ENCODE peak calls at places on chromosome 14, in seven cellular contexts. One of them, this sample, is unnamed.

GRCh38 chr14:90830931-90831701 is 14.9 kb upstream of the TTC7B start:
- DNase-seq in IMR-90: no peak
- DNase-seq in GM10248: no peak
- DNase-seq in AG09309: no peak
- DNase-seq in psoas muscle: peak
- DNase-seq in coronary artery: no peak
- DNase-seq in progenitor cell of endocrine pancreas: no peak
- DNase-seq in this sample: no peak

GRCh38 chr14:39558525-39558924 is 126.3 kb upstream of the FBXO33 start:
- DNase-seq in IMR-90: no peak
- DNase-seq in GM10248: no peak
- DNase-seq in AG09309: no peak
- DNase-seq in psoas muscle: no peak
- DNase-seq in coronary artery: no peak
- DNase-seq in progenitor cell of endocrine pancreas: no peak
- DNase-seq in this sample: no peak

GRCh38 chr14:76329150-76329881 is 46.6 kb upstream of the ESRRB start:
- DNase-seq in IMR-90: no peak
- DNase-seq in GM10248: no peak
- DNase-seq in AG09309: no peak
- DNase-seq in psoas muscle: no peak
- DNase-seq in coronary artery: no peak
- DNase-seq in progenitor cell of endocrine pancreas: no peak
- DNase-seq in this sample: no peak

GRCh38 chr14:100691395-100692025 is 35.2 kb upstream of the DLK1 start:
- DNase-seq in IMR-90: no peak
- DNase-seq in GM10248: no peak
- DNase-seq in AG09309: no peak
- DNase-seq in psoas muscle: no peak
- DNase-seq in coronary artery: no peak
- DNase-seq in progenitor cell of endocrine pancreas: no peak
- DNase-seq in this sample: no peak

GRCh38 chr14:58066115-58066514 is 85.9 kb downstream of the ARMH4 start:
- DNase-seq in IMR-90: no peak
- DNase-seq in GM10248: no peak
- DNase-seq in AG09309: no peak
- DNase-seq in psoas muscle: no peak
- DNase-seq in coronary artery: no peak
- DNase-seq in progenitor cell of endocrine pancreas: no peak
- DNase-seq in this sample: no peak

GRCh38 chr14:101412741-101413140 is 148.6 kb upstream of the DIO3 start:
- DNase-seq in IMR-90: no peak
- DNase-seq in GM10248: no peak
- DNase-seq in AG09309: no peak
- DNase-seq in psoas muscle: no peak
- DNase-seq in coronary artery: no peak
- DNase-seq in progenitor cell of endocrine pancreas: no peak
- DNase-seq in this sample: no peak

GRCh38 chr14:69637503-69638030 is 26.2 kb downstream of the SUSD6 start:
- DNase-seq in IMR-90: no peak
- DNase-seq in GM10248: no peak
- DNase-seq in AG09309: no peak
- DNase-seq in psoas muscle: peak
- DNase-seq in coronary artery: no peak
- DNase-seq in progenitor cell of endocrine pancreas: no peak
- DNase-seq in this sample: no peak

GRCh38 chr14:21965042-21965441 is 291.4 kb upstream of the OR4E1 start:
- DNase-seq in IMR-90: no peak
- DNase-seq in GM10248: no peak
- DNase-seq in AG09309: no peak
- DNase-seq in psoas muscle: no peak
- DNase-seq in coronary artery: no peak
- DNase-seq in progenitor cell of endocrine pancreas: no peak
- DNase-seq in this sample: no peak

GRCh38 chr14:42192659-42193425 is 586.2 kb downstream of the LRFN5 start:
- DNase-seq in IMR-90: peak
- DNase-seq in GM10248: no peak
- DNase-seq in AG09309: peak
- DNase-seq in psoas muscle: no peak
- DNase-seq in coronary artery: no peak
- DNase-seq in progenitor cell of endocrine pancreas: no peak
- DNase-seq in this sample: no peak

GRCh38 chr14:89588016-89588415 is 171.0 kb upstream of the FOXN3 start:
- DNase-seq in IMR-90: no peak
- DNase-seq in GM10248: no peak
- DNase-seq in AG09309: no peak
- DNase-seq in psoas muscle: no peak
- DNase-seq in coronary artery: no peak
- DNase-seq in progenitor cell of endocrine pancreas: no peak
- DNase-seq in this sample: no peak

GRCh38 chr14:90555126-90556049 is 158.6 kb downstream of the CALM1 start:
- DNase-seq in IMR-90: no peak
- DNase-seq in GM10248: no peak
- DNase-seq in AG09309: no peak
- DNase-seq in psoas muscle: peak
- DNase-seq in coronary artery: no peak
- DNase-seq in progenitor cell of endocrine pancreas: no peak
- DNase-seq in this sample: no peak

GRCh38 chr14:100071545-100071944 is 6.3 kb downstream of the EVL start:
- DNase-seq in IMR-90: no peak
- DNase-seq in GM10248: no peak
- DNase-seq in AG09309: no peak
- DNase-seq in psoas muscle: no peak
- DNase-seq in coronary artery: no peak
- DNase-seq in progenitor cell of endocrine pancreas: no peak
- DNase-seq in this sample: no peak

GRCh38 chr14:45140661-45141187 is 5.0 kb downstream of the FANCM start:
- DNase-seq in IMR-90: no peak
- DNase-seq in GM10248: no peak
- DNase-seq in AG09309: no peak
- DNase-seq in psoas muscle: no peak
- DNase-seq in coronary artery: no peak
- DNase-seq in progenitor cell of endocrine pancreas: no peak
- DNase-seq in this sample: no peak

GRCh38 chr14:58299665-58300202 is 1.4 kb downstream of the ARID4A start:
- DNase-seq in IMR-90: no peak
- DNase-seq in GM10248: no peak
- DNase-seq in AG09309: no peak
- DNase-seq in psoas muscle: no peak
- DNase-seq in coronary artery: no peak
- DNase-seq in progenitor cell of endocrine pancreas: no peak
- DNase-seq in this sample: peak

GRCh38 chr14:69693823-69694729 is 72.9 kb upstream of the SRSF5 start:
- DNase-seq in IMR-90: no peak
- DNase-seq in GM10248: no peak
- DNase-seq in AG09309: no peak
- DNase-seq in psoas muscle: no peak
- DNase-seq in coronary artery: no peak
- DNase-seq in progenitor cell of endocrine pancreas: no peak
- DNase-seq in this sample: no peak

GRCh38 chr14:30131698-30132097 is 204.1 kb upstream of the PRKD1 start:
- DNase-seq in IMR-90: no peak
- DNase-seq in GM10248: no peak
- DNase-seq in AG09309: no peak
- DNase-seq in psoas muscle: no peak
- DNase-seq in coronary artery: no peak
- DNase-seq in progenitor cell of endocrine pancreas: no peak
- DNase-seq in this sample: no peak

GRCh38 chr14:88950069-88950468 is 125.6 kb downstream of the TTC8 start:
- DNase-seq in IMR-90: no peak
- DNase-seq in GM10248: no peak
- DNase-seq in AG09309: no peak
- DNase-seq in psoas muscle: no peak
- DNase-seq in coronary artery: no peak
- DNase-seq in progenitor cell of endocrine pancreas: no peak
- DNase-seq in this sample: no peak

GRCh38 chr14:80638620-80639215 is 302.8 kb downstream of the CEP128 start:
- DNase-seq in IMR-90: peak
- DNase-seq in GM10248: no peak
- DNase-seq in AG09309: peak
- DNase-seq in psoas muscle: no peak
- DNase-seq in coronary artery: no peak
- DNase-seq in progenitor cell of endocrine pancreas: no peak
- DNase-seq in this sample: no peak

GRCh38 chr14:85531594-85532391 is 1.8 kb downstream of the FLRT2 start:
- DNase-seq in IMR-90: peak
- DNase-seq in GM10248: no peak
- DNase-seq in AG09309: no peak
- DNase-seq in psoas muscle: peak
- DNase-seq in coronary artery: peak
- DNase-seq in progenitor cell of endocrine pancreas: peak
- DNase-seq in this sample: peak
- TF ChIP-seq CTCF in IMR-90: peak
- TF ChIP-seq CTCF in GM10248: no peak
- TF ChIP-seq CTCF in AG09309: peak
- TF ChIP-seq CTCF in psoas muscle: peak
- TF ChIP-seq CTCF in coronary artery: no peak
- TF ChIP-seq CTCF in progenitor cell of endocrine pancreas: peak
- TF ChIP-seq CTCF in this sample: no peak

DNA sequence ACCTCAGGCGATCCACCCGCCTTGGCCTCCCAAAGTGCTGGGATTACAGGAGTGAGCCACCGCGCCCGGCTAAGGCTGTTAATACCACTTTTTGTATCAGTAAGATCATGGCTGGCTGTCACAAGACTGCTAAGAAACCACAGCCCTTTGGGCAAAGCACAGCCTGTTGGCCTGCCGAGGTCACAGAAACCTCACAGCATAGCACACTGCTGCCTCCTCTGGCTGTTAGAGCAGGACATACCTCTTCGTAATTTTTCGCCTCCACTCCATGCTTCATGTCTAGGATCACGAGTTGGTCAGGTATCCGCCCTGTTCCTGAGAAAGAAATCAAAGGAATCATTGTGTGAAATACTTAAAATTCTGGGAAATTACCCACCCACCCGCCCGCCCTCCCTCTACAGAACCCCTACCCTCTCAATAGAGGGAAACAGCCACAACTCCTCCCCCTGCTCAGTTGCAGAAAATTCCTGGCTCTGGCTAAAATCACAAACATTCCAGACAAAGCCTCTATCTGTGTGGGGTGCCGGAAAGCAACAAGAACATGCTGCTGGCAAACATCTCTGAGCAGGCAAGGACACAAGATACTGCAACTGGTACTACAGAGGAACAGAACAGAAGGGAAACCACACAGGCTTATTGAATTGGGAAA is 20.7 kb upstream of the NEK9 start:
- DNase-seq in IMR-90: peak
- DNase-seq in GM10248: no peak
- DNase-seq in AG09309: peak
- DNase-seq in psoas muscle: peak
- DNase-seq in coronary artery: peak
- DNase-seq in progenitor cell of endocrine pancreas: peak
- DNase-seq in this sample: peak
- TF ChIP-seq CTCF in IMR-90: peak
- TF ChIP-seq CTCF in GM10248: no peak
- TF ChIP-seq CTCF in AG09309: peak
- TF ChIP-seq CTCF in psoas muscle: peak
- TF ChIP-seq CTCF in coronary artery: no peak
- TF ChIP-seq CTCF in progenitor cell of endocrine pancreas: peak
- TF ChIP-seq CTCF in this sample: no peak

GRCh38 chr14:28298156-28298555 is 468.4 kb upstream of the FOXG1 start:
- DNase-seq in IMR-90: no peak
- DNase-seq in GM10248: no peak
- DNase-seq in AG09309: no peak
- DNase-seq in psoas muscle: no peak
- DNase-seq in coronary artery: no peak
- DNase-seq in progenitor cell of endocrine pancreas: no peak
- DNase-seq in this sample: no peak

GRCh38 chr14:28300356-28300755 is 466.2 kb upstream of the FOXG1 start:
- DNase-seq in IMR-90: no peak
- DNase-seq in GM10248: no peak
- DNase-seq in AG09309: no peak
- DNase-seq in psoas muscle: no peak
- DNase-seq in coronary artery: no peak
- DNase-seq in progenitor cell of endocrine pancreas: no peak
- DNase-seq in this sample: no peak

GRCh38 chr14:28299227-28299626 is 467.4 kb upstream of the FOXG1 start:
- DNase-seq in IMR-90: no peak
- DNase-seq in GM10248: no peak
- DNase-seq in AG09309: no peak
- DNase-seq in psoas muscle: no peak
- DNase-seq in coronary artery: no peak
- DNase-seq in progenitor cell of endocrine pancreas: no peak
- DNase-seq in this sample: no peak

GRCh38 chr14:28294834-28295440 is 471.6 kb upstream of the FOXG1 start:
- DNase-seq in IMR-90: no peak
- DNase-seq in GM10248: no peak
- DNase-seq in AG09309: no peak
- DNase-seq in psoas muscle: no peak
- DNase-seq in coronary artery: no peak
- DNase-seq in progenitor cell of endocrine pancreas: no peak
- DNase-seq in this sample: no peak

DNA sequence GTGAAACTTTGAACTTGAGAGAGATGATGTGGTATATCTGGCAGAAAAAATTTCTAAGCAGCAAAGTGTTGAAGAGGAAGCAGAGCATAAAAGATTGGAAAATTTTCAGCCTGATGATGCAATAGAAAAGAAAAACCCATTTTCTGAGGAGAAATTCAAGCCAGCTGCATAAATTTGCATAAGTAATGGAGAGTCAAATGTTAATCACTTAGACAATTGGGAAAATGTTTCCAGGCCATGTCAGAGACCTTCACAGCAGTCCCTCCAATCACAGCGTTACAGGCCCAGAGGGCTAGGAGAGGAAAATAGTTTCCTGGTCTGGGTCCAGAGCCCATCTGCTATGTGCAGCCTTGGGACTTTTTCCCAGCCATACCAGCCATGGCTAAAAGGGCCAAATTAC is 469.0 kb upstream of the FOXG1 start:
- DNase-seq in IMR-90: no peak
- DNase-seq in GM10248: no peak
- DNase-seq in AG09309: no peak
- DNase-seq in psoas muscle: no peak
- DNase-seq in coronary artery: no peak
- DNase-seq in progenitor cell of endocrine pancreas: no peak
- DNase-seq in this sample: no peak
- TF ChIP-seq CTCF in IMR-90: no peak
- TF ChIP-seq CTCF in GM10248: no peak
- TF ChIP-seq CTCF in AG09309: no peak
- TF ChIP-seq CTCF in psoas muscle: no peak
- TF ChIP-seq CTCF in coronary artery: no peak
- TF ChIP-seq CTCF in progenitor cell of endocrine pancreas: no peak
- TF ChIP-seq CTCF in this sample: no peak

DNA sequence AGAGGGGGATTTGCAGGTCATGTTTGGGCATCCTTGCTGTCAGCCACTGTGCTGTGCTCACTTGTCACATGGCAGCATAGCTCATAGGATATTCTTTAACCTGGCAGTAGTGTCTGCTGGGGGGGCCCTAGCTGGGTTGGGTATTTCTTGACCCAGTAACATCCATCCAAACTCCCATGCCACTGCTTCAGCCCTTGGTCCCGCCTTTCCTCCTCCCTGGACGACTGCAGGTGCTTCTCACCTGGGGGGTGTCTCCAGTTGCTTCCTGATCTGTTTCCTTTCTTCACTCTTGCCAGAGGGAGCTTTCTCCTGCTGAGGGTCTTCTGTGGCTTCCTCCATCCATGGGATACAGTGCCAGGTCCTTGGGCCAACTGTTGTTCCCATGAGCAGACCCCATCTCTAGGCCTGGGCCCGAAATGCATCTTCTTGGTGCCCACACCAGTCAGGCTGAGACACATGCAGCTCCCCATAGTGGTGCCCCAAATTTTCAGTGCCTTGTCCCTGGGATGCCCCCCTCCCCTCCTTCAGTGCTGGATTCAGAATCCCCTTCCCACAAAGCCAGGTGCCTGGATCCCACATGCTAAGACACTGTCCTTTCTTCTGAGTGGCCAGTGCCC is 20.5 kb downstream of the C14orf132 start:
- DNase-seq in IMR-90: no peak
- DNase-seq in GM10248: no peak
- DNase-seq in AG09309: no peak
- DNase-seq in psoas muscle: no peak
- DNase-seq in coronary artery: peak
- DNase-seq in progenitor cell of endocrine pancreas: no peak
- DNase-seq in this sample: peak
- TF ChIP-seq CTCF in IMR-90: no peak
- TF ChIP-seq CTCF in GM10248: no peak
- TF ChIP-seq CTCF in AG09309: no peak
- TF ChIP-seq CTCF in psoas muscle: no peak
- TF ChIP-seq CTCF in coronary artery: no peak
- TF ChIP-seq CTCF in progenitor cell of endocrine pancreas: no peak
- TF ChIP-seq CTCF in this sample: no peak

This sample was measured in mesothelial cell of epicardium.